ENCODE peak calls at places on chromosomes 3 and 15, in seven cellular contexts. L is SK-N-SH, J is HCT116, C is HepG2, G is T47D, I is K562, P is H1. O is an unnamed sample.

GRCh38 chr3:46851364-46852328 is 11.6 kb downstream of the MYL3 start:
- DNase-seq in J (no peak), L (no peak), C (no peak), G (no peak), I (no peak), P (no peak), O (no peak)

GRCh38 chr15:57619746-57620145 is 28.0 kb downstream of the MYZAP start:
- DNase-seq in J (no peak), I (no peak), P (no peak), L (no peak), C (no peak), G (peak), O (no peak)

GRCh38 chr3:188124184-188124583 is 29.8 kb upstream of the LPP start:
- DNase-seq in J (no peak), I (no peak), G (no peak), P (no peak), C (peak), L (no peak), O (no peak)

GRCh38 chr3:189249987-189250386 is 78.2 kb downstream of the TPRG1 start:
- DNase-seq in J (no peak), I (no peak), L (no peak), P (no peak), C (no peak), G (no peak), O (no peak)

GRCh38 chr3:155737844-155738460 is 6.9 kb downstream of the PLCH1 start:
- DNase-seq in I (no peak), L (no peak), G (no peak), J (peak), C (peak), P (no peak), O (peak)

GRCh38 chr3:143998266-143998665 is 26.6 kb downstream of the DIPK2A start:
- DNase-seq in G (no peak), L (no peak), C (no peak), I (no peak), P (no peak), J (no peak), O (no peak)

GRCh38 chr3:331881-332280 is 135.3 kb downstream of the CHL1 start:
- DNase-seq in C (no peak), J (no peak), G (no peak), P (no peak), L (no peak), I (no peak), O (no peak)

GRCh38 chr15:70477750-70478250 is 285.6 kb downstream of the UACA start:
- DNase-seq in P (no peak), C (no peak), J (no peak), L (no peak), G (no peak), I (no peak), O (no peak)

GRCh38 chr3:119352235-119352634 is 58.1 kb downstream of the ARHGAP31 start:
- DNase-seq in J (no peak), P (no peak), G (no peak), L (no peak), C (no peak), I (no peak), O (peak)

GRCh38 chr3:189300345-189300744 is 128.6 kb downstream of the TPRG1 start:
- DNase-seq in G (no peak), L (no peak), P (no peak), I (no peak), J (no peak), C (no peak), O (no peak)

GRCh38 chr15:35038655-35039534 is 46.2 kb downstream of the NANOGP8 start:
- DNase-seq in C (no peak), P (no peak), I (no peak), J (no peak), L (no peak), G (no peak), O (no peak)

GRCh38 chr15:29944925-29945324 is 122.7 kb upstream of the TJP1 start:
- DNase-seq in J (no peak), P (no peak), C (no peak), G (no peak), L (no peak), I (no peak), O (no peak)

GRCh38 chr15:71042356-71042922 is 72.8 kb upstream of the THSD4 start:
- DNase-seq in P (no peak), G (no peak), J (no peak), L (no peak), I (no peak), C (no peak), O (no peak)

GRCh38 chr15:38389924-38390542 is 63.9 kb upstream of the FAM98B start:
- DNase-seq in C (peak), G (peak), J (peak), I (peak), P (no peak), L (peak), O (peak)

GRCh38 chr3:14923476-14923875 is 23.9 kb upstream of the NR2C2 start:
- DNase-seq in J (no peak), G (no peak), I (no peak), P (no peak), L (no peak), C (no peak), O (no peak)

GRCh38 chr3:53888229-53888628 is 3.4 kb downstream of the SELENOK start:
- DNase-seq in L (no peak), P (no peak), C (no peak), G (no peak), J (no peak), I (no peak), O (no peak)

GRCh38 chr3:126205717-126206655 is 25.6 kb upstream of the ALDH1L1 start:
- DNase-seq in P (no peak), C (no peak), J (no peak), L (no peak), G (no peak), I (no peak), O (no peak)

GRCh38 chr15:72492733-72493132 is 18.6 kb downstream of the ARIH1 start:
- DNase-seq in L (no peak), J (no peak), G (no peak), P (no peak), I (no peak), C (no peak), O (no peak)

GRCh38 chr3:171039674-171040073 is 13.2 kb upstream of the SLC2A2 start:
- DNase-seq in L (no peak), G (no peak), I (no peak), J (no peak), P (no peak), C (no peak), O (no peak)

DNA sequence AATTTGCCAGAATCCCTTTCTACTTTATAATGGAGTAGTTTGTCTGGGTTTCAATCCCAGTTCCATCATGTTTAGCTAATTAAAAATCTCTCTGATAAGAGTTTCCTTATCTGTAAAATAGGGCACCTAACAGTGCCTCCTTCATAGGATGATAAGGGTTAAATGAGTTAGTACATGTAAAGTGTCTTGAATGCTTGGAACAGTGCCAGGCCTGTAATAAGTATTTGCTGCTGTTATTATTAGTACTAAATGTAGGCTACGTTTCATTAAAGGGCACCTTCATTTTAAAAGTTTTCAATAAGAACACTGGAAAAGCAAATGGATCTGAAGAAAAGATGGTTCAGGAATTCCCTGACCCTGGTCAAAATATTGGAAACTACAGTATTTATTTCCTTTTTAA is 11.8 kb upstream of the SLC2A2 start:
- DNase-seq in C (no peak), J (no peak), P (no peak), G (no peak), L (no peak), I (no peak), O (no peak)
- TF ChIP-seq JUND in C (no peak), J (no peak), P (no peak), G (no peak), L (no peak), I (no peak), O (no peak)

DNA sequence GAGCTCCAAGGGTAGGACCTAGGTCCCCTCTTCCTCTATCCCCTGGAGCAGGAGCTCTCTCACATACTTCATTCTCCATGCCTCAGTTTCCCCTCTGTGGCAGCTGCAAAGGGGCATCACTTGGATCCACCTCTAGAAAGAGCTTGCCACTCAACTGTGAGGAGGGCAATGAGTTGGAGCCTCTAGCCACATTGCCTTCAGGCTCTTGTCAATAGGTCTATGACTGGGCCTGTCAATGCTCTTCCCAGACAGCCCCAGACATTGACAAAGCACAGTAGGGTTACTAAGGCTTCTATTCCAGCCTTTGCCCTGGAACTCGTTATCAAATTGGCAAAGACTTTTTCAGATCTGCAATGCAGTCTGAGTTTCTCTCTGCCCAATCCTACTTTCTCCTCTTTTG is 4.4 kb upstream of the VIPR1 start:
- DNase-seq in L (no peak), C (no peak), J (no peak), P (no peak), G (no peak), I (no peak), O (no peak)
- TF ChIP-seq JUND in L (no peak), C (no peak), J (no peak), P (no peak), G (no peak), I (no peak), O (no peak)

DNA sequence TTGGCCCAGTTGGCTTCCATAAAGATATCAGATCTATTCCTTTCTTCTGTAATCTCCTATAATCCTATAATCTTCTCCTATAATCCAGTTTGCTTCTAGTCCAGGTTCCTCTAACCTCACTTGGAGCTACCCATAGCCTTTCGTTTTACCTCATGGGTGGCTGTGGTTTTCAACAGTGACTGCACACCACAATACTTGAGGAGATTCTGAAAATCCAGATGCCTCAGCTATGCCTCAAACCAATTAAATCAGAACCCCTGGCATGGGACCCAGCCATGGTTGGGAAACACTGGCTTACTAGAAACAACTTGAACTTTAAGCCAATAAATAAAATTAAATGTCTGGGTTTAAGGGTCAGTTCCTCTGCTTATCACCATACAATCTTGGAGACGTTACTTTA is 86.1 kb upstream of the NTRK3 start:
- DNase-seq in G (no peak), J (no peak), C (no peak), P (no peak), L (no peak), I (no peak), O (no peak)
- TF ChIP-seq JUND in G (no peak), J (no peak), C (no peak), P (no peak), L (no peak), I (no peak), O (no peak)

GRCh38 chr3:79490165-79491028 is 277.4 kb downstream of the ROBO1 start:
- DNase-seq in L (no peak), P (no peak), C (no peak), J (no peak), G (peak), I (no peak), O (no peak)
- TF ChIP-seq JUND in L (no peak), P (no peak), C (no peak), J (no peak), G (no peak), I (no peak), O (no peak)

GRCh38 chr15:44729394-44729913 is 6.9 kb upstream of the TRIM69 start:
- DNase-seq in G (no peak), C (no peak), P (no peak), L (no peak), J (no peak), I (peak), O (no peak)
- TF ChIP-seq JUND in G (no peak), C (no peak), P (no peak), L (no peak), J (no peak), I (no peak), O (no peak)

DNA sequence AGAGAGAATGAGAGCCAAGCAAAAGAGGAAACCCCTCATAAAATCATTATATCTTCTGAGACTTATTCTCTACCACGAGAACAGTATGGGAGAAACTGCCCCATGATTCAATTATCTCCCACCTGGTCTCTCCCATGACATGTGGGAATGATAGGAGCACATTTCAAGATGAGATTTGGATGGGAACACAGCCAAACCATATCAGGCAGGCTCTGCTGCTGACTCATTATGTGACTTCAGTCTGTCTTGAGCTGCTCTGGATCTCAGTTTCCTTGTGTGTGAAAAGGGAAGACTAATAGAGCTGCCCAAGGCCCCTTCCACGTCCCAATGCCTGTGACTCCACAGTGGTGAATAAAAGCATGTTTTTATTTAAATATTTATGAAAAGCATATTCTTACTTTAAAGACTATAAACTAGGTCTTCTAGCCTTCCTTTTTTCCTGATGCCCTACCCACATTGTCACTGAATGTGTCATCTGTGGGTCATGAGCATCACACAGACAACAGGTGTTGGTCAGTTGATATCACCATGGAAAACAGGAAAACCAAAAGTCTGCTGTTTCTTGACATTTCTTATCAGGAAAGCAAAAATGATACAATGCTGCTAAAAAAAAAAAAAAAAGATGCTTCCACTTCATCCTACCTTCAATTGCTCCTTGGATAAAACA is 96.0 kb upstream of the PPP2R3A start:
- DNase-seq in L (no peak), I (no peak), C (no peak), P (no peak), G (no peak), J (no peak), O (no peak)
- TF ChIP-seq JUND in L (no peak), I (no peak), C (no peak), P (no peak), G (no peak), J (no peak), O (no peak)

GRCh38 chr15:88241461-88241860 is 15.1 kb downstream of the NTRK3 start:
- DNase-seq in J (no peak), L (no peak), P (no peak), I (no peak), G (no peak), C (no peak), O (no peak)

GRCh38 chr15:88242586-88242985 is 14.0 kb downstream of the NTRK3 start:
- DNase-seq in C (no peak), L (no peak), J (no peak), I (no peak), G (no peak), P (no peak), O (no peak)

GRCh38 chr15:88241060-88241459 is 15.5 kb downstream of the NTRK3 start:
- DNase-seq in J (no peak), L (no peak), C (no peak), G (no peak), P (no peak), I (no peak), O (no peak)

GRCh38 chr15:88234711-88235110 is 21.8 kb downstream of the NTRK3 start:
- DNase-seq in I (no peak), P (no peak), C (no peak), L (no peak), G (no peak), J (no peak), O (no peak)

GRCh38 chr15:88238618-88239430 is 17.7 kb downstream of the NTRK3 start:
- DNase-seq in L (no peak), C (no peak), G (no peak), J (no peak), P (no peak), I (no peak), O (no peak)
- TF ChIP-seq JUND in L (no peak), C (no peak), G (no peak), J (no peak), P (no peak), I (no peak), O (no peak)

GRCh38 chr15:39785139-39785538 is 2.5 kb upstream of the FSIP1 start:
- DNase-seq in I (no peak), P (no peak), J (no peak), C (no peak), G (peak), L (no peak), O (no peak)
- TF ChIP-seq JUND in I (no peak), P (no peak), J (no peak), C (no peak), G (no peak), L (no peak), O (no peak)

GRCh38 chr3:42180901-42181300 is 85.1 kb downstream of the CCK start:
- DNase-seq in P (no peak), L (no peak), I (no peak), C (peak), J (no peak), G (no peak), O (no peak)

GRCh38 chr3:42177068-42177800 is 86.1 kb downstream of the TRAK1 start:
- DNase-seq in I (no peak), L (no peak), P (no peak), G (no peak), J (no peak), C (no peak), O (no peak)

GRCh38 chr3:42177801-42178150 is 86.6 kb downstream of the TRAK1 start:
- DNase-seq in L (no peak), C (no peak), P (no peak), J (no peak), I (no peak), G (no peak), O (no peak)

GRCh38 chr3:42176635-42177034 is 85.5 kb downstream of the TRAK1 start:
- DNase-seq in J (no peak), P (no peak), G (no peak), I (no peak), C (no peak), L (no peak), O (no peak)

DNA sequence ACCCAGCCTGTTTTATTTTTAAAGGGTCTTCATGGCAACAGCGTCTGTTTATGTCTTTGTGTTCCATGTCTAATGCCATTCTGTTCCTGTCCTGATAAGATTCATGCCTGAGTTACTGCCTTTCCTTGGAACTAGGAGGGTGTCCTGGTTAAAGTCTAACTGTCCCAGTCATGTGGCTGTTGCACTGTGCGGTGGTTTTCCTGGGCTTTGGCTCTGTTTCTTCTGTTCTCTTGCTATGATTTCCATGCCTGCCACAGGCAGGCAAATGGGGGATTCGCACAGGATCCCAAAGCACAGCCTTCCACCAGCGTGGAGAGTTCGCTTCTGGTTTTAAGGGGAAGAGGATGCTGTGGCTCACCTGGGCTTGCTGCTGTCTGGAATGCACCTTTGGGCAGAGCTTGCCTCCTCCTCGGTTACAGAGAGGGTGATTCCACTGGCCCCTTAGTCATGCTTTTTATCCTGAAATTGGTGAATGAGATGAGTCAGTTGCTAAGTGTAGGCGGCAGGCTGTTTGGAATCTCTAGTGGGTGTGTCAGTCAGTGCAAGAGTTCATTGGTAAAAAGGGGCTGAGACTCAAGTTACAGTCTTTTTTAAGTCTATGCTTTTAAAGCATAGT is 86.8 kb downstream of the CCK start:
- DNase-seq in L (no peak), G (peak), C (peak), P (no peak), I (peak), J (peak), O (no peak)
- TF ChIP-seq JUND in L (peak), G (no peak), C (no peak), P (no peak), I (peak), J (peak), O (no peak)

O was measured in GM12878.